ENCODE peak calls at places on chromosomes 7 and 10, in five cellular contexts. One of them, this sample, is unnamed.

GRCh38 chr7:5635461-5636445 is 145.7 kb downstream of the RNF216 start:
- DNase-seq in GM12865: no peak
- DNase-seq in NCI-H748 treated with DMSO at 0.1 percent for 48 hours: no peak
- DNase-seq in left colon: no peak
- DNase-seq in C1 segment of cervical spinal cord: no peak
- DNase-seq in this sample: no peak

GRCh38 chr10:69901623-69902505 is 100.2 kb downstream of the COL13A1 start:
- DNase-seq in GM12865: peak
- DNase-seq in NCI-H748 treated with DMSO at 0.1 percent for 48 hours: no peak
- DNase-seq in left colon: peak
- DNase-seq in C1 segment of cervical spinal cord: peak
- DNase-seq in this sample: no peak

GRCh38 chr7:68700414-68700813 is 897.9 kb upstream of the AUTS2 start:
- DNase-seq in GM12865: no peak
- DNase-seq in NCI-H748 treated with DMSO at 0.1 percent for 48 hours: no peak
- DNase-seq in left colon: no peak
- DNase-seq in C1 segment of cervical spinal cord: no peak
- DNase-seq in this sample: no peak

GRCh38 chr7:23100697-23101096 is 4.9 kb upstream of the KLHL7 start:
- DNase-seq in GM12865: no peak
- DNase-seq in NCI-H748 treated with DMSO at 0.1 percent for 48 hours: no peak
- DNase-seq in left colon: no peak
- DNase-seq in C1 segment of cervical spinal cord: no peak
- DNase-seq in this sample: no peak

GRCh38 chr10:124092270-124093075 is 925 bp downstream of the CHST15 start:
- DNase-seq in GM12865: peak
- DNase-seq in NCI-H748 treated with DMSO at 0.1 percent for 48 hours: no peak
- DNase-seq in left colon: peak
- DNase-seq in C1 segment of cervical spinal cord: no peak
- DNase-seq in this sample: no peak

GRCh38 chr7:51021906-51022570 is 239.3 kb upstream of the GRB10 start:
- DNase-seq in GM12865: no peak
- DNase-seq in NCI-H748 treated with DMSO at 0.1 percent for 48 hours: no peak
- DNase-seq in left colon: no peak
- DNase-seq in C1 segment of cervical spinal cord: no peak
- DNase-seq in this sample: peak

GRCh38 chr7:5423272-5423843 is at the start of gene TNRC18:
- DNase-seq in GM12865: no peak
- DNase-seq in NCI-H748 treated with DMSO at 0.1 percent for 48 hours: no peak
- DNase-seq in left colon: peak
- DNase-seq in C1 segment of cervical spinal cord: no peak
- DNase-seq in this sample: no peak

GRCh38 chr10:93160829-93161228 is 87.1 kb downstream of the CYP26A1 start:
- DNase-seq in GM12865: no peak
- DNase-seq in NCI-H748 treated with DMSO at 0.1 percent for 48 hours: no peak
- DNase-seq in left colon: peak
- DNase-seq in C1 segment of cervical spinal cord: no peak
- DNase-seq in this sample: no peak

GRCh38 chr7:85184599-85185354 is 2.1 kb downstream of the SEMA3D start:
- DNase-seq in GM12865: no peak
- DNase-seq in NCI-H748 treated with DMSO at 0.1 percent for 48 hours: peak
- DNase-seq in left colon: peak
- DNase-seq in C1 segment of cervical spinal cord: no peak
- DNase-seq in this sample: no peak